ENCODE peak calls at places on chromosomes 5 and 9, in four cellular contexts. One of them, this sample, is unnamed.

GRCh38 chr5:14871573-14872069 is at the start of gene ANKH:
- DNase-seq in NT2/D1: peak; percentile 28
- DNase-seq in activated CD4-positive, CD25-positive, alpha-beta regulatory T cell: peak; percentile 64
- DNase-seq in AG20443: peak; percentile 97
- DNase-seq in this sample: peak; percentile 40

GRCh38 chr5:11000517-11001353 is 239.7 kb upstream of the DAP start:
- DNase-seq in NT2/D1: no peak
- DNase-seq in activated CD4-positive, CD25-positive, alpha-beta regulatory T cell: no peak
- DNase-seq in AG20443: no peak
- DNase-seq in this sample: no peak

GRCh38 chr5:105882956-105883481 is 1787.7 kb downstream of the EFNA5 start:
- DNase-seq in NT2/D1: no peak
- DNase-seq in activated CD4-positive, CD25-positive, alpha-beta regulatory T cell: no peak
- DNase-seq in AG20443: no peak
- DNase-seq in this sample: no peak

GRCh38 chr5:159533197-159533596 is 202.9 kb upstream of the IL12B start:
- DNase-seq in NT2/D1: no peak
- DNase-seq in activated CD4-positive, CD25-positive, alpha-beta regulatory T cell: no peak
- DNase-seq in AG20443: no peak
- DNase-seq in this sample: no peak

GRCh38 chr5:5523066-5523505 is 100.6 kb downstream of the ICE1 start:
- DNase-seq in NT2/D1: no peak
- DNase-seq in activated CD4-positive, CD25-positive, alpha-beta regulatory T cell: no peak
- DNase-seq in AG20443: no peak
- DNase-seq in this sample: no peak

GRCh38 chr9:79383096-79383495 is 188.7 kb upstream of the TLE4 start:
- DNase-seq in NT2/D1: no peak
- DNase-seq in activated CD4-positive, CD25-positive, alpha-beta regulatory T cell: no peak
- DNase-seq in AG20443: no peak
- DNase-seq in this sample: no peak

GRCh38 chr5:6393596-6394194 is 15.3 kb upstream of the MED10 start:
- DNase-seq in NT2/D1: no peak
- DNase-seq in activated CD4-positive, CD25-positive, alpha-beta regulatory T cell: no peak
- DNase-seq in AG20443: no peak
- DNase-seq in this sample: no peak

GRCh38 chr5:33769968-33770367 is 121.8 kb downstream of the ADAMTS12 start:
- DNase-seq in NT2/D1: no peak
- DNase-seq in activated CD4-positive, CD25-positive, alpha-beta regulatory T cell: no peak
- DNase-seq in AG20443: no peak
- DNase-seq in this sample: no peak

GRCh38 chr9:133525677-133526076 is 918 bp upstream of the MYMK start:
- DNase-seq in NT2/D1: no peak
- DNase-seq in activated CD4-positive, CD25-positive, alpha-beta regulatory T cell: no peak
- DNase-seq in AG20443: no peak
- DNase-seq in this sample: no peak

GRCh38 chr9:134945509-134946275 is 28.0 kb upstream of the FCN1 start:
- DNase-seq in NT2/D1: no peak
- DNase-seq in activated CD4-positive, CD25-positive, alpha-beta regulatory T cell: no peak
- DNase-seq in AG20443: no peak
- DNase-seq in this sample: no peak

GRCh38 chr5:32312194-32312681 is 501 bp downstream of the MTMR12 start:
- DNase-seq in NT2/D1: peak; percentile 2
- DNase-seq in activated CD4-positive, CD25-positive, alpha-beta regulatory T cell: peak; percentile 5
- DNase-seq in AG20443: peak; percentile 80
- DNase-seq in this sample: peak; percentile 19

GRCh38 chr5:111360173-111360572 is 136.0 kb downstream of the CAMK4 start:
- DNase-seq in NT2/D1: no peak
- DNase-seq in activated CD4-positive, CD25-positive, alpha-beta regulatory T cell: no peak
- DNase-seq in AG20443: no peak
- DNase-seq in this sample: no peak

GRCh38 chr9:18238752-18239151 is 235.2 kb upstream of the ADAMTSL1 start:
- DNase-seq in NT2/D1: no peak
- DNase-seq in activated CD4-positive, CD25-positive, alpha-beta regulatory T cell: no peak
- DNase-seq in AG20443: no peak
- DNase-seq in this sample: peak; percentile 27

GRCh38 chr5:75023368-75024159 is 28.8 kb downstream of the GCNT4 start:
- DNase-seq in NT2/D1: no peak
- DNase-seq in activated CD4-positive, CD25-positive, alpha-beta regulatory T cell: no peak
- DNase-seq in AG20443: no peak
- DNase-seq in this sample: no peak

GRCh38 chr5:56175465-56175864 is 57.7 kb downstream of the ANKRD55 start:
- DNase-seq in NT2/D1: peak; percentile 70
- DNase-seq in activated CD4-positive, CD25-positive, alpha-beta regulatory T cell: no peak
- DNase-seq in AG20443: peak; percentile 56
- DNase-seq in this sample: peak; percentile 57